ENCODE peak calls at places on chromosomes 1 and 21, in seven cellular contexts. D is SK-N-SH, L is OCI-LY7, I is neural progenitor cell, R is GM23338, K is GM23248, U is HCT116. W is an unnamed sample. For H3K4me1, the result is how much of the 10 kb centered on the place peaks cover.

GRCh38 chr1:160354388-160354985 is 11.3 kb downstream of the NCSTN start:
- DNase-seq in D (peak), L (peak), I (peak), R (peak), K (peak), U (no peak), W (peak)

GRCh38 chr1:223260712-223261111 is 103.3 kb downstream of the SUSD4 start:
- DNase-seq in D (no peak), L (no peak), I (no peak), R (no peak), K (no peak), U (no peak), W (no peak)

GRCh38 chr21:29418813-29419212 is 120.1 kb downstream of the BACH1 start:
- DNase-seq in D (no peak), L (peak), I (no peak), R (no peak), K (no peak), U (no peak), W (no peak)

GRCh38 chr1:183048087-183049085 is 25.2 kb downstream of the LAMC1 start:
- DNase-seq in D (no peak), L (peak), I (no peak), R (no peak), K (no peak), U (no peak), W (no peak)

GRCh38 chr1:227953022-227953412 is 5.3 kb upstream of the WNT9A start:
- DNase-seq in D (peak), L (no peak), I (no peak), R (no peak), K (no peak), U (no peak), W (no peak)

GRCh38 chr1:9701661-9702060 is 50.1 kb downstream of the PIK3CD start:
- DNase-seq in D (no peak), L (no peak), I (no peak), R (no peak), K (peak), U (no peak), W (no peak)

GRCh38 chr1:183368213-183369108 is 49.7 kb downstream of the NMNAT2 start:
- DNase-seq in D (no peak), L (no peak), I (no peak), R (peak), K (no peak), U (no peak), W (no peak)

GRCh38 chr1:201488817-201489581 is 17.9 kb downstream of the CSRP1 start:
- DNase-seq in D (peak), L (no peak), I (no peak), R (no peak), K (peak), U (peak), W (peak)

GRCh38 chr1:85240174-85240601 is 19.3 kb downstream of the C1orf52 start:
- DNase-seq in D (no peak), L (peak), I (peak), R (peak), K (peak), U (no peak), W (no peak)

GRCh38 chr1:158007180-158007579 is 13.7 kb downstream of the KIRREL1 start:
- DNase-seq in D (no peak), L (no peak), I (no peak), R (peak), K (no peak), U (no peak), W (no peak)

GRCh38 chr1:115063238-115063901 is 25.9 kb downstream of the TSPAN2 start:
- DNase-seq in D (no peak), L (no peak), I (no peak), R (no peak), K (no peak), U (no peak), W (no peak)

GRCh38 chr1:194394676-194395075 is 1208.3 kb upstream of the B3GALT2 start:
- DNase-seq in D (no peak), L (no peak), I (no peak), R (no peak), K (no peak), U (no peak), W (no peak)

GRCh38 chr1:29655145-29655544 is 418.8 kb downstream of the PTPRU start:
- DNase-seq in D (no peak), L (no peak), I (no peak), R (no peak), K (no peak), U (no peak), W (no peak)

GRCh38 chr1:151653397-151653796 is 41.5 kb downstream of the SNX27 start:
- DNase-seq in D (no peak), L (no peak), I (no peak), R (no peak), K (peak), U (no peak), W (no peak)

GRCh38 chr1:223000549-223001135 is 142.4 kb downstream of the TLR5 start:
- DNase-seq in D (no peak), L (no peak), I (no peak), R (no peak), K (no peak), U (no peak), W (peak)

DNA sequence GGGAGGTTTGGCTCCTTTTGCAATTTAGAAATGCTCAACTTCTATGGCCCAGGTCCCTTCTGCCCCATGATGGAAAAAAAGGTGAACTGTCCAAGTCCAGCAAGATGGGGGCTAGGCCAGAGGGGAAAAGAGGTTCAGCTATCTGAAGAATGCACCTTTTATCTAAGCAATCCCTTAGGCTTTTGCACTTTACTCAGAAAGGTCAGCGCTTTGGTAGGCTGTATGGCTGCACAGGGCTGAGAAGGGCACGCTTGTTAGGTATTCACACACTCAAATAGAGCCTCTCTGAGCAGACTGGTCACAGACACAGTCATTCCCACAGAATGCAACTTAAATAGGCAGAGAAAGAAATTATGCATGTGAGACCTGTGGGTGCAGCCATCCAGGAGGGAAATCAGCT is 31.0 kb downstream of the KANK4 start:
- DNase-seq in D (no peak), L (no peak), I (peak), R (no peak), K (no peak), U (no peak), W (no peak)
- TF ChIP-seq EZH2phosphoT487 in D (no peak), L (no peak), I (no peak), R (no peak), K (no peak), U (no peak), W (no peak)

GRCh38 chr1:41380979-41381690 is 19.9 kb downstream of the FOXO6 start:
- DNase-seq in D (peak), L (no peak), I (peak), R (no peak), K (peak), U (peak), W (peak)

GRCh38 chr1:41381691-41382530 is 20.7 kb downstream of the FOXO6 start:
- DNase-seq in D (peak), L (no peak), I (peak), R (peak), K (peak), U (peak), W (peak)

GRCh38 chr1:41382531-41383090 is 21.4 kb downstream of the FOXO6 start:
- DNase-seq in D (peak), L (no peak), I (peak), R (peak), K (peak), U (peak), W (peak)

GRCh38 chr1:41384579-41384978 is 23.3 kb downstream of the FOXO6 start:
- DNase-seq in D (no peak), L (no peak), I (no peak), R (no peak), K (no peak), U (no peak), W (no peak)

DNA sequence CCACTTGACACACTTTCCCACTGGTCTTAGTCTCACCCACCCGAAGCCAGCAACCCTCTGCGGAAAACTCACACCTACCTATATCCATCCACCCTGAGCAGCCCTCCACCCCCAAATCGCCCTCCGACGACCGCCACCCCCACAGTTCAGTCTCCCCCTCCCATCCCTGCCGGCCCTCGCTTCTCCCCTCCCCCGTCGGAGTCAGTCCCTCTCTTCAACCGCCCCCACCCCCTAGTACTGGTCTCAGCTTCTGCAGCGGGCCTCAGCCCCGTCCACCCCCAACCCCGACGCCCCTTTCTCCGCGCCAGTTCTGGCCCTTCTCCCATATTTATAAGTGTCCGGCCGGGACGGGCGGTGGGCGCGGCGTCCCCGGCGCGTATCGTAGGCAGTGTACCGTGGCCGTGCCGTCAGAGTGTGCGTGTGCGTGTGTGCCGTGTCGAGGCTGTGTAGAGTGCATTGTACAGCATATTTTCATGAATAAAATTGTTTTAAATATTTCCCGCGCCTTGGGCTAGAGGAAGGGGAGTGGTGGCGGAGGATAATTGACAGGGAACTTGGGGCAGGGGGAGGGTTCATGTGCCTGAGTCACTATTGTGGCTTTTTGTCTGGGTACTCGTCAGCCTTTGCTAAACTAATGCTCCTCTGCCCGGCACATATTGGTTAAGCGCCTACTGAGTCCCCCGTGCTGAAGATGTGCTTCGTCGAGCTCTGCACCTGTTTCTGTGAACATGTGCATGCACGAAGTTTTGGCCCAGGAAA is 22.0 kb downstream of the FOXO6 start:
- DNase-seq in D (no peak), L (no peak), I (peak), R (peak), K (peak), U (no peak), W (no peak)
- H3K4me1 ChIP-seq in D (under half), L (under half), I (half or more), R (under half), K (under half), U (under half), W (under half)

DNA sequence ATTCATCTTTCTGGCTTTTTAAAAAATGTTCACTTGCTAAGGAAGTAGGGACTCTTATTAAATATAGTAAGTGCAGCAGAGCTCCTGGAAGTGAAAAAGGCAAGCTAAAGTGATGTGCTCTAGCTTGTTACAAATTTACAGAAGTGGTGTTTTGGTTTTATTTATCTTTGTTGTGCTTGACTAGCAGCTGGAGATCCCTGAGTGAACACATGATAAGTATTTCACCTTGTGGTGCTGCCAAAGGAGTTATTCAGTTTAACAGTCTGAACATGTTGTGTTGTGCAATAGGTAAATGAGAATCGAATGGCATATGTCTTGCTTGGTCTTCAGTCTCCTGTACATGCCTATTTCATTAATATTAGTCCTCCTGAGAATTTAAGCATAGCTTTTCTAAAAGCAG is 315.7 kb downstream of the TPR start:
- DNase-seq in D (no peak), L (no peak), I (no peak), R (no peak), K (peak), U (no peak), W (no peak)
- TF ChIP-seq EZH2phosphoT487 in D (no peak), L (no peak), I (no peak), R (no peak), K (no peak), U (no peak), W (no peak)

GRCh38 chr1:117611121-117611601 is 5.3 kb downstream of the TENT5C start:
- DNase-seq in D (no peak), L (no peak), I (no peak), R (no peak), K (no peak), U (no peak), W (no peak)

GRCh38 chr1:117608213-117608612 is 2.4 kb downstream of the TENT5C start:
- DNase-seq in D (no peak), L (no peak), I (no peak), R (no peak), K (no peak), U (no peak), W (no peak)

GRCh38 chr1:117608758-117609157 is 2.9 kb downstream of the TENT5C start:
- DNase-seq in D (no peak), L (no peak), I (no peak), R (no peak), K (no peak), U (no peak), W (no peak)

GRCh38 chr1:117609471-117609911 is 3.6 kb downstream of the TENT5C start:
- DNase-seq in D (no peak), L (no peak), I (no peak), R (no peak), K (no peak), U (no peak), W (no peak)

DNA sequence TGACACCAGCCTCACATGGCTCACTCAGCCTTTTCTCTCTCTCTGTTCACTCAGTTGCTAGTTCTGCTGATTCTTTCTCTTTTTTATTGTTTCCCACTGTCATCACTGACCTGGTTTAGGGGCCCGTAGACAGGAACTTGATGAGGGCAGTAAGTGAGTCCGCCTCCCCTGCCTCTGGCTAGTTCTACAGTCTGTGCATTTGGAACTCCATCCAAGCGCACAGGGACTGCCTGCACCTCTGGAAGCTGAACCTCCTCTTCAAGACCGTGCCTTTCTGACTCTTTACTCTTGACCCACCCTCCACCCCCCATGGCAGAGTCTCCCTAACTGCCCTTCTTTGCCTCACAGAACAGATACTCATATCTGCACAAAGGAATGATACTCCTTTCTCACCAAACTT is 4.2 kb downstream of the TENT5C start:
- DNase-seq in D (no peak), L (no peak), I (no peak), R (no peak), K (no peak), U (no peak), W (no peak)
- H3K4me1 ChIP-seq in D (under half), L (half or more), I (under half), R (under half), K (under half), U (under half), W (under half)

GRCh38 chr1:62057631-62058290 is 136.9 kb upstream of the L1TD1 start:
- DNase-seq in D (no peak), L (no peak), I (no peak), R (no peak), K (no peak), U (no peak), W (no peak)

GRCh38 chr1:62054188-62054587 is 140.5 kb upstream of the L1TD1 start:
- DNase-seq in D (no peak), L (no peak), I (no peak), R (no peak), K (no peak), U (no peak), W (no peak)

GRCh38 chr1:62057230-62057629 is 137.4 kb upstream of the L1TD1 start:
- DNase-seq in D (no peak), L (no peak), I (no peak), R (no peak), K (no peak), U (no peak), W (no peak)

GRCh38 chr1:62050165-62050564 is 144.5 kb upstream of the L1TD1 start:
- DNase-seq in D (no peak), L (no peak), I (no peak), R (no peak), K (no peak), U (no peak), W (no peak)

DNA sequence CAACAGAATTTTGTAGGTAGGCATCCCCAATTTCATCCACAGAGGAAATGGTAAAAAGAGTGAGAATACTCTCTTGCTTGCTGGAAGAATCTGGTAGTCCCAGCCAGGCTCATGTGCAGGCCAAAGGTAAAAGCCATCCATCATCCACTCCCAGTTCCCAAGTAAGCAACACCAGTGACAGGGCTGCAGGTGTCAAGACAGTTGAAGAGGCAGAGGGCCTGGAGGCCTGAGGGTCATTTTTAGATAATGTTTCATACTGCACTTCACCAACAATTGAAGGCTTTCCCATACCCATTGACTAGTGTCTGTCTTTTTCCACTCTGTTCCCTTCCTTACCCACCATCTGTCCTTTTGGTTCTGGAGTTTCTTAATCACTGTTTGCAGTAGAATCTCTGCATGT is 141.7 kb upstream of the L1TD1 start:
- DNase-seq in D (no peak), L (no peak), I (no peak), R (no peak), K (no peak), U (no peak), W (no peak)
- TF ChIP-seq EZH2phosphoT487 in D (no peak), L (no peak), I (no peak), R (no peak), K (no peak), U (no peak), W (no peak)

DNA sequence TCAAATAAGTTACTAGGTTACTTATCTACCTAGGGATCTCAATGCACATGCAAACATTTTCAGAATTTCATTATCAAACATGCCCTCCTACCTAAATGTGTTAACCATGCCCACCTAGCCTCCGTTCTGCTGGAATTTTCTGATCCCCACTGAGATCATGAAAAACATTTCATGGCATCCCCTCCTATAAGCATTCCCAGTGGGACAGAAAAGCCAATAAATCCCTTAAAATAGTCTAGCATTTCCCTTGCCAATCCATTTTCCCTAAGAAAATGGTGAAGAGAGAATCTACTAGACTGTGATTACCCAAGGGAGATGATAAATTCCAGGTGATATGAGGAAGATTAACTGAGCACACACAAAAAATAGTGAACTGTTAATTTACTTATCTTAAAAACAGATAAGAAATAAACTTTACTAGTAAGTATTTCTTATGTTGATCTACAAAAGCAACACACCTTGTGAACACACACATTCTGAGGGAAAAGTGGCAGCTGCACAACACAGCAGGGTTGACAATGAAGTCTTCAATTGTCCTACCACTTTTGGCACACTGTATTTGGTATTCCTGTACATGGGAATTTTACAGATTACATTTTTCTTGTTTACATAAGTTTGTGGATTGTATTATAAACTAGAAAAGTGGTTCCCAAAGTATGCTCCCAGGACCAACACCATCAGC is 49.6 kb downstream of the ARID4B start:
- DNase-seq in D (no peak), L (no peak), I (no peak), R (no peak), K (no peak), U (no peak), W (no peak)
- H3K4me1 ChIP-seq in D (under half), L (under half), I (under half), R (half or more), K (under half), U (under half), W (under half)

GRCh38 chr1:248822148-248823032 is 3.3 kb downstream of the SH3BP5L start:
- DNase-seq in D (no peak), L (peak), I (no peak), R (no peak), K (no peak), U (no peak), W (no peak)
- TF ChIP-seq EZH2phosphoT487 in D (no peak), L (no peak), I (no peak), R (no peak), K (no peak), U (no peak), W (no peak)

DNA sequence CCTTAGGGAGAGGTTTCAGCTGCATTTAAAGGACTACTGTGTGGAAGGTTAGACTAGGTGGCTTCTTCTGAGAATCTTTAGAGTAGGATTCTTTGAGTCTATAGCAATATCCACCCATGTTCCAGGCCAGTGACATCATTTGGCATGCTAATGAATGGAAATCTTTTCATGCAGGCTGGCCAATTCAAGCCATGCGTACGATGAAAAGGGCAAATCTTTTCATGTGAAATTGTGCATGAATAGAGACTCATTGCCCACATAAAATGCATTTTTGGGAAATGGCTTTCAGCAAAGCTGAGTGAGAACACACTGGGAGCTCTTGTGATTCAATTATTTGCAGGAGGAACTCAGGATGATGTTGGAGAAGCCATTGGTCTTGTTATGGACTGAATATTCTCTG is 324.8 kb upstream of the DAB1 start:
- DNase-seq in D (no peak), L (no peak), I (no peak), R (no peak), K (no peak), U (no peak), W (no peak)
- H3K4me1 ChIP-seq in D (under half), L (under half), I (under half), R (under half), K (under half), U (under half), W (under half)